ENCODE peak calls at places on chromosome 18, in seven cellular contexts. B, W, U, A, R, T and H are unnamed samples.

GRCh38 chr18:28666216-28666615 is 489.3 kb upstream of the CDH2 start:
- DNase-seq in B (no peak), W (no peak), U (no peak), A (no peak), R (peak), T (no peak), H (no peak)

GRCh38 chr18:6315556-6316331 is 99.0 kb downstream of the L3MBTL4 start:
- DNase-seq in B (no peak), W (no peak), U (no peak), A (no peak), R (no peak), T (no peak), H (no peak)

GRCh38 chr18:45212186-45213039 is 402.9 kb upstream of the SLC14A2 start:
- DNase-seq in B (peak), W (peak), U (peak), A (peak), R (peak), T (peak), H (no peak)

GRCh38 chr18:63197246-63197791 is 122.2 kb downstream of the BCL2 start:
- DNase-seq in B (no peak), W (no peak), U (no peak), A (no peak), R (no peak), T (no peak), H (no peak)

GRCh38 chr18:80067897-80068296 is 33.7 kb downstream of the RBFA start:
- DNase-seq in B (no peak), W (no peak), U (no peak), A (no peak), R (no peak), T (no peak), H (no peak)

GRCh38 chr18:45627204-45627526 is 11.9 kb downstream of the SLC14A2 start:
- DNase-seq in B (no peak), W (no peak), U (no peak), A (no peak), R (no peak), T (no peak), H (no peak)

GRCh38 chr18:60018801-60019462 is 119.1 kb downstream of the PMAIP1 start:
- DNase-seq in B (no peak), W (no peak), U (no peak), A (no peak), R (no peak), T (no peak), H (no peak)

GRCh38 chr18:28407681-28408080 is 230.8 kb upstream of the CDH2 start:
- DNase-seq in B (no peak), W (no peak), U (no peak), A (no peak), R (no peak), T (no peak), H (no peak)

GRCh38 chr18:34807106-34807796 is 97.2 kb downstream of the DTNA start:
- DNase-seq in B (no peak), W (no peak), U (no peak), A (peak), R (no peak), T (peak), H (no peak)

GRCh38 chr18:44901283-44901682 is 220.6 kb downstream of the SETBP1 start:
- DNase-seq in B (no peak), W (no peak), U (no peak), A (no peak), R (no peak), T (peak), H (no peak)

GRCh38 chr18:12271376-12272235 is 17.4 kb downstream of the CIDEA start:
- DNase-seq in B (no peak), W (peak), U (peak), A (peak), R (peak), T (peak), H (no peak)

GRCh38 chr18:44507729-44508325 is 172.9 kb upstream of the SETBP1 start:
- DNase-seq in B (peak), W (no peak), U (no peak), A (no peak), R (peak), T (no peak), H (no peak)

GRCh38 chr18:5998166-5998881 is 103.0 kb upstream of the TMEM200C start:
- DNase-seq in B (no peak), W (no peak), U (no peak), A (no peak), R (no peak), T (no peak), H (no peak)

GRCh38 chr18:22489694-22490093 is 72.0 kb upstream of the CTAGE1 start:
- DNase-seq in B (no peak), W (no peak), U (no peak), A (no peak), R (no peak), T (no peak), H (no peak)

GRCh38 chr18:388198-388597 is 112.3 kb downstream of the COLEC12 start:
- DNase-seq in B (no peak), W (no peak), U (no peak), A (no peak), R (no peak), T (no peak), H (no peak)

GRCh38 chr18:24071029-24071428 is 56.5 kb downstream of the TTC39C start:
- DNase-seq in B (no peak), W (no peak), U (no peak), A (no peak), R (no peak), T (no peak), H (no peak)

GRCh38 chr18:43961713-43962112 is 684.4 kb upstream of the SYT4 start:
- DNase-seq in B (no peak), W (no peak), U (no peak), A (no peak), R (no peak), T (no peak), H (no peak)

GRCh38 chr18:47912794-47913594 is 17.5 kb downstream of the SMAD2 start:
- DNase-seq in B (no peak), W (no peak), U (no peak), A (no peak), R (no peak), T (no peak), H (no peak)

GRCh38 chr18:47909484-47909883 is 21.0 kb downstream of the SMAD2 start:
- DNase-seq in B (no peak), W (no peak), U (no peak), A (no peak), R (peak), T (no peak), H (no peak)

GRCh38 chr18:47915229-47915628 is 15.2 kb downstream of the SMAD2 start:
- DNase-seq in B (no peak), W (no peak), U (no peak), A (no peak), R (no peak), T (no peak), H (no peak)

GRCh38 chr18:47911877-47912276 is 18.6 kb downstream of the SMAD2 start:
- DNase-seq in B (no peak), W (peak), U (no peak), A (no peak), R (no peak), T (no peak), H (no peak)

DNA sequence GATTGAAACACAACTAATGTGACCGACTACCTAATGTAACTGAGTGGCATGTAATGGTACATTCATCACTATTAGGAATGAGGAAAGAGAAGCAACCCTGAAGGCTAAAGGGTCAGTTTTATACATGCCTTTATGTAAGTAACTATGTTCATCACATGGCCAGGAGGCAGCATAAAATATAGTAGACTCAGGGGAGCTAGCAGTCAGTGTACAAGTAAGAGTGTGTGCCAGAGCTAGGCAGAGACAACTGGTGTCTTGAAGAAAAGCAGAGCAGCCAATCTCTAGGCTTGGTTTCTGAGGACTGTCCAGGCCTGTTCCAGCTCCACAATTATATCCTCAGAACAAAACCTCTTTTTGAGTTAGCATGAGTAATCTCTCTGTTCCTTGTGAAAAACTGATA is 18.1 kb downstream of the SMAD2 start:
- DNase-seq in B (no peak), W (no peak), U (no peak), A (no peak), R (peak), T (no peak), H (no peak)
- TF ChIP-seq POLR2AphosphoS5 in B (no peak), W (no peak), U (no peak), A (no peak), R (no peak), T (no peak), H (no peak)

DNA sequence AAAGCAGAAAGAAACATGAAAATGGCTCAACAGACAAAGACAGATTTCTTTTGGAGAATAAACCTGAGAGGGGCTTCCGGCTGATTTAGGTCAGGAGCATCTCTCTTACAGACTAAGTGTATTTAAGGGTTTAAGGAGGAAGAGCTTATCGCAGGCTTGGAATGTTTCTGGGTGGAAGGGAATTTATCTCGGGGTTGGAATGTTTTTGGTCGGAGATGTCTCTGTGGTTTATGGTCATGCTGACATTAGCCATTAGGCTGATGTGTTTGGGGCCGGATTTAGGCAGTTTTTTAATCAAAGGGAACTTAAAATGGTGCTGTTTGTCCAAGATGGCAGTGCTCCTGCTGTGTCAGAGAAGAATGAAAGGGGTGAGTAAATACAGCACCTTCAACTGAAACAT is 14.4 kb upstream of the PSMA8 start:
- DNase-seq in B (no peak), W (no peak), U (no peak), A (no peak), R (no peak), T (no peak), H (no peak)
- H3K27ac ChIP-seq in B (no peak), W (no peak), U (no peak), A (no peak), R (no peak), T (no peak), H (no peak)

DNA sequence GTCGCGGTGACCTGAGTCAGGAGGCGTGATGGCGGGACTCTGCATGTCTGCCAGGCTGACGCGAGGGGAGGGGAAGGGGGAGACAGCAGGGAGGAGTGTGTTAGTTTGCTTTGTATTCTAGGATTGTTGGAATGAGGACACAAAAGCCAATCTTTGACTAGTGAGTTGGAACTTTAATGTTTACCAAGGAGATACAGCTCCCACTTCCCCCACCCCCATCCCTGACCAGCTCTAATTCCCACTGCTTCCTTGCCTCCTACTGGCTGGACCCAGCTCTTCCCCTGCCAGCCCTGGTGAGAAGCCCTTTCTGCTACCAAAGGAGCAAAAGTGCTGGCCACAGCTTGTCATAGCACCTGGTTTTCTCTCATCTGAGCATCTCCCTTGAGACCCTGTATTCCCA is 84.5 kb downstream of the CELF4 start:
- DNase-seq in B (no peak), W (no peak), U (no peak), A (no peak), R (no peak), T (peak), H (no peak)
- H3K4me3 ChIP-seq in B (no peak), W (no peak), U (no peak), A (no peak), R (no peak), T (no peak), H (no peak)

GRCh38 chr18:3790702-3791101 is 340.7 kb downstream of the TGIF1 start:
- DNase-seq in B (no peak), W (peak), U (no peak), A (no peak), R (peak), T (no peak), H (no peak)
- TF ChIP-seq POLR2AphosphoS5 in B (no peak), W (no peak), U (no peak), A (no peak), R (no peak), T (no peak), H (no peak)

GRCh38 chr18:56115072-56116038 is 523.0 kb downstream of the TXNL1 start:
- DNase-seq in B (no peak), W (no peak), U (no peak), A (no peak), R (no peak), T (no peak), H (no peak)
- H3K27ac ChIP-seq in B (no peak), W (no peak), U (no peak), A (no peak), R (no peak), T (no peak), H (no peak)

GRCh38 chr18:58896734-58897508 is 32.2 kb downstream of the ZNF532 start:
- DNase-seq in B (no peak), W (no peak), U (no peak), A (no peak), R (no peak), T (no peak), H (no peak)

GRCh38 chr18:58895385-58895784 is 30.7 kb downstream of the ZNF532 start:
- DNase-seq in B (no peak), W (no peak), U (no peak), A (no peak), R (no peak), T (no peak), H (no peak)

GRCh38 chr18:58897994-58898393 is 33.3 kb downstream of the ZNF532 start:
- DNase-seq in B (no peak), W (no peak), U (no peak), A (no peak), R (no peak), T (no peak), H (no peak)

GRCh38 chr18:58894937-58895336 is 30.3 kb downstream of the ZNF532 start:
- DNase-seq in B (no peak), W (no peak), U (no peak), A (no peak), R (no peak), T (no peak), H (no peak)

GRCh38 chr18:58896268-58896667 is 31.6 kb downstream of the ZNF532 start:
- DNase-seq in B (no peak), W (no peak), U (no peak), A (no peak), R (no peak), T (no peak), H (no peak)
- H3K4me3 ChIP-seq in B (no peak), W (no peak), U (no peak), A (no peak), R (no peak), T (no peak), H (no peak)

GRCh38 chr18:77024476-77024875 is 108.1 kb downstream of the MBP start:
- DNase-seq in B (no peak), W (no peak), U (no peak), A (no peak), R (no peak), T (no peak), H (no peak)
- TF ChIP-seq POLR2AphosphoS5 in B (no peak), W (no peak), U (no peak), A (no peak), R (no peak), T (no peak), H (no peak)